ENCODE peak calls at places on chromosomes 16 and 17, in five cellular contexts. L, V, R, N and A are unnamed samples. For H3K36me3, the result is how much of the 10 kb centered on the place peaks cover.

GRCh38 chr16:66616169-66616568 is 11.7 kb downstream of the CMTM3 start:
- DNase-seq in N (no peak), L (no peak), V (no peak), R (no peak), A (no peak)

GRCh38 chr16:10584956-10585561 is 4.7 kb upstream of the EMP2 start:
- DNase-seq in V (no peak), N (no peak), R (no peak), L (no peak), A (no peak)

GRCh38 chr16:4071686-4072561 is 44.3 kb downstream of the ADCY9 start:
- DNase-seq in R (peak), N (no peak), L (no peak), V (no peak), A (no peak)

GRCh38 chr16:76386784-76387183 is 109.6 kb downstream of the CNTNAP4 start:
- DNase-seq in L (no peak), N (no peak), R (no peak), V (no peak), A (no peak)

GRCh38 chr16:73329363-73330306 is 281.7 kb upstream of the ZFHX3 start:
- DNase-seq in V (no peak), L (no peak), R (no peak), N (no peak), A (no peak)

GRCh38 chr17:4479982-4480751 is 18.5 kb upstream of the SPNS2 start:
- DNase-seq in L (no peak), V (no peak), N (no peak), R (no peak), A (no peak)

GRCh38 chr16:18984425-18985005 is 781 bp downstream of the TMC7 start:
- DNase-seq in L (no peak), R (no peak), N (no peak), V (no peak), A (no peak)

GRCh38 chr17:79859676-79860615 is 20.7 kb upstream of the CBX4 start:
- DNase-seq in N (no peak), L (no peak), V (no peak), R (no peak), A (no peak)

GRCh38 chr16:82181456-82182185 is 11.6 kb upstream of the MPHOSPH6 start:
- DNase-seq in N (no peak), V (no peak), L (no peak), R (no peak), A (no peak)

GRCh38 chr17:69677130-69677529 is 262.6 kb downstream of the MAP2K6 start:
- DNase-seq in N (no peak), L (no peak), V (no peak), R (no peak), A (no peak)

GRCh38 chr17:49343273-49343672 is 18.8 kb downstream of the ZNF652 start:
- DNase-seq in R (no peak), L (no peak), N (no peak), V (no peak), A (no peak)

GRCh38 chr17:80007009-80007752 is 28.5 kb downstream of the TBC1D16 start:
- DNase-seq in R (no peak), V (peak), L (no peak), N (no peak), A (no peak)

GRCh38 chr17:77733576-77734296 is 224.8 kb upstream of the TNRC6C start:
- DNase-seq in L (no peak), R (no peak), V (no peak), N (no peak), A (no peak)

DNA sequence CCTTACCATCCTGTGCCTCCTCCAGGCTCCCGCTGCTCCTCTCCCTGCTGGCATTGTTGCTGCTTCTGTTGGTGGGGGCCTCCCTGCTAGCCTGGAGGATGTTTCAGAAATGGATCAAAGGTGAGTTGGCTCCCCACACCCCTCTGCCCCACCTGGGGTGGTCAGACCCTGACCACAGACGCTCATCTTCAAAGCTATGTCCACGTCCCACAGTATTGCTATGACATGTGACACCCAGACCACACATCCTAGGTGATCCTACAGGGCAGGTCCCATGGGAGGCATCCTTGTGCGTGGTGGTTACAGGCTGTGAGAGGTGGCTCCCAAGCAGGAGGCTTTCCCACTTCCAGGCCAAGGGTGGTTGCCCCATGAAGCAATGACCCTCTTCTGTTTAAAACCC is 11.0 kb downstream of the CD300A start:
- DNase-seq in L (no peak), R (no peak), N (no peak), V (no peak), A (no peak)
- H3K27ac ChIP-seq in L (no peak), R (no peak), N (no peak), V (no peak), A (no peak)

DNA sequence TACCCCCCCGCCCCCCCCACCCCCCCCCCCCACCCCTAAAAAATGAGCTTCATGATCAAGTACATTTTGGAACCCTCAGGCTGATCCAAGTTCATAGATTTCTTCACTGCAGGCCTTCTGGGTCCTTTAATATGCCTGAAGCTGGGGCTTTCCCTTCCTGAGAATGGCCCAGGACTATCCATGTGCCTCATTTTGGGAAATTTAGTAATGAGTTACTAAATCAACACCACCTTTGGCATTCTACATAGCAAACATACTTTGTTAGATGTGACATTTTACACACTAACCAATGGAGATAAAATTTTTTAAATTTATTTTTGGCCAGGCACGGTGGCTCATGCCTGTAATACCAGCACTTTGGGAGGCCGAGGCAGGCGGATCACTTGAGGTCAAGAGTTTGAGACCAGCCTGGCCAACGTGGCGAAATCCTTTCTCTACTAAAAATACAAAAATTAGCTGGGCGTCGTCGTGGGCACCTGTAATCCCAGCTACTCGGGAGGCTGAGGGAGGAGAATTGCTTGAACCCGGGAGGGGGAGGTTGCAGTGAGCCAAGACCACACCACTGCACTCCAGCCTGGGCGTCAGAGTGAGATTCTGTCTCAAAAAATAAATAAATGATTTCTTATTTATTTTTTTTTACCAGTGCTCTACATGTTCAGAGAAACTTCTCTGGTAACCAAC is 14.0 kb downstream of the HERPUD1 start:
- DNase-seq in N (no peak), L (no peak), R (no peak), V (no peak), A (no peak)
- H3K36me3 ChIP-seq in N (under half), L (under half), R (under half), V (under half), A (under half)

GRCh38 chr16:85988723-85989313 is 89.9 kb downstream of the IRF8 start:
- DNase-seq in V (no peak), R (no peak), L (no peak), N (no peak), A (no peak)

GRCh38 chr16:85986931-85987749 is 88.2 kb downstream of the IRF8 start:
- DNase-seq in R (no peak), N (no peak), V (no peak), L (no peak), A (no peak)

GRCh38 chr16:85989376-85989775 is 90.4 kb downstream of the IRF8 start:
- DNase-seq in R (no peak), V (no peak), N (no peak), L (no peak), A (no peak)

GRCh38 chr16:85988306-85988705 is 89.3 kb downstream of the IRF8 start:
- DNase-seq in V (no peak), N (no peak), R (no peak), L (no peak), A (no peak)

GRCh38 chr16:85987750-85988078 is 88.8 kb downstream of the IRF8 start:
- DNase-seq in L (no peak), N (no peak), R (no peak), V (no peak), A (no peak)
- TF ChIP-seq CTCF in L (peak), N (no peak), R (no peak), V (no peak), A (no peak)

GRCh38 chr17:17937958-17938357 is 34.2 kb downstream of the TOM1L2 start:
- DNase-seq in L (no peak), R (no peak), N (no peak), V (no peak), A (no peak)
- H3K27ac ChIP-seq in L (no peak), R (no peak), N (no peak), V (no peak), A (no peak)